ENCODE peak calls at places on chromosomes 13 and 19, in six cellular contexts. W is A549, E is IMR-90, N is GM12878, H is HepG2, D is HEK293T. A is an unnamed sample.

GRCh38 chr13:70108276-70108845 is at the start of gene KLHL1:
- DNase-seq in W (no peak), E (no peak), N (no peak), H (no peak), D (no peak), A (no peak)

GRCh38 chr19:35828694-35829301 is 16.2 kb upstream of the PRODH2 start:
- DNase-seq in W (peak; percentile 70), E (peak; percentile 67), N (no peak), H (peak; percentile 66), D (peak; percentile 66), A (peak; percentile 67)

GRCh38 chr19:18191640-18192062 is 1.4 kb upstream of the MPV17L2 start:
- DNase-seq in W (no peak), E (no peak), N (no peak), H (no peak), D (no peak), A (no peak)

GRCh38 chr19:2333027-2333806 is 4.7 kb downstream of the SPPL2B start:
- DNase-seq in W (no peak), E (no peak), N (no peak), H (no peak), D (no peak), A (no peak)

GRCh38 chr19:56973713-56974553 is 133.4 kb upstream of the PEG3 start:
- DNase-seq in W (no peak), E (no peak), N (no peak), H (peak; percentile 94), D (no peak), A (no peak)

GRCh38 chr13:33686772-33687480 is 131.0 kb upstream of the RFC3 start:
- DNase-seq in W (no peak), E (no peak), N (no peak), H (no peak), D (no peak), A (no peak)

GRCh38 chr13:73372691-73373627 is 314.2 kb downstream of the KLF5 start:
- DNase-seq in W (no peak), E (no peak), N (no peak), H (no peak), D (no peak), A (no peak)

GRCh38 chr19:2799273-2800020 is 14.1 kb downstream of the THOP1 start:
- DNase-seq in W (no peak), E (no peak), N (no peak), H (no peak), D (no peak), A (no peak)

GRCh38 chr13:31912641-31913401 is 118.8 kb upstream of the FRY start:
- DNase-seq in W (no peak), E (no peak), N (no peak), H (no peak), D (no peak), A (no peak)

GRCh38 chr13:36706755-36707154 is 32.9 kb downstream of the SERTM1 start:
- DNase-seq in W (no peak), E (peak; percentile 67), N (no peak), H (no peak), D (no peak), A (no peak)

GRCh38 chr13:40986328-40986856 is 32.7 kb downstream of the ELF1 start:
- DNase-seq in W (no peak), E (peak; percentile 76), N (no peak), H (peak; percentile 73), D (no peak), A (no peak)

GRCh38 chr19:14347999-14348889 is 33.0 kb upstream of the ADGRE5 start:
- DNase-seq in W (peak; percentile 76), E (no peak), N (no peak), H (peak; percentile 28), D (peak; percentile 85), A (peak; percentile 91)

GRCh38 chr13:21445759-21446158 is 13.3 kb downstream of the ZDHHC20 start:
- DNase-seq in W (no peak), E (no peak), N (no peak), H (no peak), D (no peak), A (no peak)

GRCh38 chr13:35014606-35015005 is 72.5 kb downstream of the NBEA start:
- DNase-seq in W (no peak), E (no peak), N (no peak), H (no peak), D (no peak), A (no peak)

GRCh38 chr13:98174321-98174720 is 2.7 kb downstream of the RNF113B start:
- DNase-seq in W (no peak), E (no peak), N (no peak), H (no peak), D (no peak), A (no peak)

GRCh38 chr19:44753932-44754742 is 5.6 kb downstream of the BCL3 start:
- DNase-seq in W (peak; percentile 82), E (peak; percentile 77), N (no peak), H (no peak), D (peak; percentile 65), A (peak; percentile 94)

GRCh38 chr13:111664696-111665095 is 344.3 kb downstream of the TEX29 start:
- DNase-seq in W (no peak), E (no peak), N (no peak), H (no peak), D (no peak), A (no peak)

GRCh38 chr19:49512970-49513745 is 697 bp downstream of the FCGRT start:
- DNase-seq in W (no peak), E (no peak), N (no peak), H (peak; percentile 89), D (no peak), A (peak; percentile 72)

GRCh38 chr19:4803736-4804695 is 12.5 kb downstream of the FEM1A start:
- DNase-seq in W (peak; percentile 47), E (peak; percentile 37), N (no peak), H (peak; percentile 66), D (peak; percentile 75), A (peak; percentile 81)

GRCh38 chr19:18457478-18458331 is 19.8 kb upstream of the ISYNA1 start:
- DNase-seq in W (no peak), E (no peak), N (no peak), H (no peak), D (no peak), A (no peak)

GRCh38 chr19:16400911-16401675 is 70.7 kb downstream of the EPS15L1 start:
- DNase-seq in W (no peak), E (peak; percentile 4), N (no peak), H (no peak), D (no peak), A (no peak)
- TF ChIP-seq BHLHE40 in W (no peak), E (no peak), N (no peak), H (no peak), D (no peak), A (no peak)

DNA sequence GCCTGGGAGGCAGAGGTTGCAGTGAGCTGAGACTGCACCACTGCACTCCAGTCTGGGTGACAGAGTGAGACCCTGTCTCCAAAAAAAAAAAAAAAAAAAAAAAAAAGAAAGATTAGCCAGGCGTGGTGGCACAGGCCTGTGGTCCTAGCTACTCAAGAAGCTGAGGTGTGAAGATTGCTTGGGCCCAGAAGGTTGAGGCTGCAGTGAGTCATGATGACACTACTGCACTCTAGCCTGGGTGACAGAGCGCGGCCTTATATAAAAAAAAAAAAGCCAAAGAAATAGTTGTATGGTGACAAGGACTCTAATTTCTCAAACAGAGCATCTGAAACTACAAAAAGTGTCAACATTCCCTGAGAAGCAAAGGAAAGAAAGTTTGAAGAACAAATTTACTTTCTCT is 3.4 kb downstream of the PBX4 start:
- DNase-seq in W (no peak), E (peak; percentile 46), N (no peak), H (no peak), D (no peak), A (no peak)
- TF ChIP-seq BHLHE40 in W (no peak), E (no peak), N (no peak), H (no peak), D (no peak), A (no peak)

DNA sequence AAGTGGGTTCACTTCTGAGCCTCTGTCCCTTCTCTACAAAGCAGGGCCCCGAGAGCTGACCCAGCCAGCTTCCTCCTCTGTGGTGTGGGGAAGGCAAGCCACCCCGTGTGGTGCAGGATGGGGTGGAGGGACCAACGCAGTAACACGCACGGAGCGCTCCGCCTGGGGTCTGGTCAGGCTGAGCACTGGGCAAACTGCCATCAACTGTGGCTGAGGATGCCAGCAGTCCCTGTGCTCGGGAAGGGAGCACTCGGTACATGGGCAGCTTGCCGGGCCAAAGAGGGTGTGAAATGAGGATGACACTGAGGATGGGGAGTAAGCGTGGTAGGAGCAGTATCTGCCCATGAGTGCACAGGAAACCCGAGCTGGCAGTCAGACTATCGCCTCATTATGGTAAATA is 7.6 kb upstream of the GMIP start:
- DNase-seq in W (no peak), E (no peak), N (no peak), H (no peak), D (no peak), A (no peak)
- TF ChIP-seq BHLHE40 in W (no peak), E (no peak), N (no peak), H (no peak), D (no peak), A (no peak)

DNA sequence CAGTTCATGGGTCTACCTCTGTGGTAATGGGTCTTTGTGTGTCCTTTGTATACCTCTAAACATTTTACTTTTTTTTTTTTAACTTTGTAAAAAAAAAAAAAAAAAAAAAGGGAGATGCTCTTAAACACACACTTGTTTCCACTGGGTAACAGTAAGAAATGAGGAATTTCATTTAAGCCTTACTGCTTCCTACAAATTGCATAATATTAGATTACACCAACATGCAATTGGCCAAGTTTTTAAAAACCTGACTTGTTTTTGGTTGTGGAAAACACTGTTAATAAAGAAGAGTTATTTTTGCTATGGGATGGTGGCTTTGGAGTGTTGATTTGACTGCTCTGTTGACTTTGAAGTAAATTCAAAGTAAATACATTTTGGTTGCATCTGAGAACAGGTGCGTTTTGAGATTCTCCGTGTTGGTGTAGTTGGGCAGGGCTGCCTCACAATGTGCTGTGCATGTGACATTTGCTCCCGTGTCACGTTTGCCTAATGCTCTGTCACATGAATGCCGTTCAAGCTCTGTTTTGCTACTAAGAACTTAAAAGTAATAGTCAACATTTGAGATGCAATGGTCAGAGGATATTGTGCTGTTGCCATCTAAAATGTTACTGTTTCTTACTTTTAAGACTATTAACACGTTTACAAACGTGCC is 202.4 kb downstream of the LMO7 start:
- DNase-seq in W (no peak), E (no peak), N (no peak), H (no peak), D (no peak), A (no peak)
- TF ChIP-seq BHLHE40 in W (no peak), E (no peak), N (no peak), H (no peak), D (no peak), A (no peak)

A was measured in K562.